ENCODE peak calls at places on chromosomes 3 and 15, in seven cellular contexts. U, O, B, Z, I, E and S are unnamed samples.

GRCh38 chr15:84981054-84981710 is 474 bp upstream of the PDE8A start:
- DNase-seq in I (peak), B (peak), O (peak), E (peak), Z (peak), U (peak), S (peak)

GRCh38 chr3:117255736-117256135 is 546.2 kb downstream of the TUSC7 start:
- DNase-seq in Z (no peak), U (no peak), B (no peak), E (no peak), O (no peak), I (no peak), S (no peak)

GRCh38 chr3:57152150-57152549 is 13.0 kb downstream of the IL17RD start:
- DNase-seq in O (no peak), U (no peak), Z (no peak), I (no peak), E (no peak), B (no peak), S (no peak)

GRCh38 chr3:64454179-64454578 is 228.9 kb upstream of the PRICKLE2 start:
- DNase-seq in Z (no peak), U (no peak), E (no peak), I (no peak), O (peak), B (no peak), S (no peak)

GRCh38 chr3:21901504-21901903 is 150.5 kb upstream of the ZNF385D start:
- DNase-seq in O (no peak), E (no peak), Z (no peak), U (no peak), B (no peak), I (no peak), S (no peak)

GRCh38 chr15:40087991-40088928 is 20.4 kb downstream of the BMF start:
- DNase-seq in Z (no peak), E (peak), I (no peak), O (peak), B (no peak), U (no peak), S (no peak)

GRCh38 chr3:168026764-168027163 is 69.0 kb downstream of the GOLIM4 start:
- DNase-seq in E (no peak), Z (no peak), O (no peak), I (no peak), B (no peak), U (no peak), S (no peak)

GRCh38 chr3:95438274-95438673 is 1375.4 kb downstream of the NSUN3 start:
- DNase-seq in B (no peak), Z (no peak), I (no peak), U (no peak), O (no peak), E (no peak), S (no peak)

GRCh38 chr3:182912476-182912875 is 67.9 kb downstream of the DCUN1D1 start:
- DNase-seq in Z (no peak), B (no peak), I (no peak), U (no peak), E (no peak), O (no peak), S (peak)

GRCh38 chr15:40217166-40217785 is 21.6 kb upstream of the PAK6 start:
- DNase-seq in B (peak), E (peak), U (no peak), Z (no peak), O (peak), I (peak), S (peak)

GRCh38 chr15:89096664-89097063 is 8.4 kb downstream of the ABHD2 start:
- DNase-seq in I (no peak), O (no peak), B (no peak), Z (no peak), E (no peak), U (no peak), S (no peak)

GRCh38 chr3:17336291-17336690 is 406.1 kb downstream of the TBC1D5 start:
- DNase-seq in Z (no peak), I (no peak), U (no peak), O (no peak), E (no peak), B (no peak), S (no peak)

GRCh38 chr3:81716870-81717509 is 44.5 kb downstream of the GBE1 start:
- DNase-seq in U (no peak), E (peak), I (no peak), Z (no peak), O (peak), B (no peak), S (no peak)

GRCh38 chr3:189273736-189274135 is 102.0 kb downstream of the TPRG1 start:
- DNase-seq in Z (no peak), E (no peak), U (no peak), I (no peak), B (no peak), O (no peak), S (no peak)

GRCh38 chr15:97078556-97078955 is 748.1 kb downstream of the NR2F2 start:
- DNase-seq in O (no peak), Z (no peak), I (no peak), B (no peak), E (no peak), U (no peak), S (no peak)

GRCh38 chr3:107220538-107220937 is 156.7 kb upstream of the CCDC54 start:
- DNase-seq in O (no peak), B (no peak), I (no peak), Z (no peak), E (no peak), U (no peak), S (no peak)

GRCh38 chr15:45157974-45158373 is 28.2 kb downstream of the DUOX1 start:
- DNase-seq in Z (no peak), O (peak), E (no peak), I (no peak), B (no peak), U (peak), S (no peak)

GRCh38 chr3:46629571-46630517 is 17.5 kb downstream of the FAM240A start:
- DNase-seq in Z (peak), E (peak), U (peak), B (peak), O (peak), I (peak), S (peak)

GRCh38 chr15:99454941-99455795 is 110.6 kb upstream of the MEF2A start:
- DNase-seq in I (peak), B (peak), E (peak), Z (no peak), O (peak), U (peak), S (peak)

GRCh38 chr3:124786491-124787241 is 56.4 kb downstream of the UMPS start:
- DNase-seq in B (peak), E (no peak), Z (no peak), I (peak), U (no peak), O (no peak), S (peak)

GRCh38 chr3:109910772-109911171 is 573.4 kb upstream of the DPPA4 start:
- DNase-seq in Z (no peak), E (no peak), B (no peak), I (no peak), O (no peak), U (no peak), S (peak)

GRCh38 chr15:98524274-98524673 is 124.1 kb upstream of the IGF1R start:
- DNase-seq in U (no peak), B (no peak), Z (no peak), I (no peak), E (no peak), O (no peak), S (no peak)

GRCh38 chr3:139044366-139045210 is at the start of gene PRR23C:
- DNase-seq in E (no peak), I (no peak), O (no peak), Z (no peak), U (no peak), B (no peak), S (peak)

GRCh38 chr3:127786358-127787070 is 35.8 kb downstream of the MGLL start:
- DNase-seq in B (no peak), E (peak), O (no peak), U (no peak), I (peak), Z (no peak), S (no peak)

GRCh38 chr3:67947808-67948508 is 293.5 kb upstream of the SUCLG2 start:
- DNase-seq in B (no peak), O (no peak), E (no peak), U (no peak), Z (no peak), I (no peak), S (no peak)

GRCh38 chr3:124132813-124133212 is 140.9 kb upstream of the ROPN1 start:
- DNase-seq in Z (no peak), B (no peak), E (no peak), U (no peak), O (no peak), I (no peak), S (no peak)

GRCh38 chr3:60047426-60048200 is 997.8 kb upstream of the CFAP20DC start:
- DNase-seq in U (no peak), I (no peak), Z (no peak), B (no peak), O (no peak), E (no peak), S (no peak)

GRCh38 chr3:95333826-95334225 is 1271.0 kb downstream of the NSUN3 start:
- DNase-seq in U (no peak), B (no peak), Z (no peak), I (no peak), O (peak), E (no peak), S (no peak)

GRCh38 chr3:126113733-126114132 is 29.8 kb upstream of the SLC41A3 start:
- DNase-seq in E (no peak), O (no peak), I (peak), B (no peak), Z (peak), U (peak), S (peak)

GRCh38 chr3:183224581-183224980 is 28.5 kb upstream of the B3GNT5 start:
- DNase-seq in E (no peak), Z (no peak), U (no peak), I (no peak), B (no peak), O (no peak), S (no peak)

DNA sequence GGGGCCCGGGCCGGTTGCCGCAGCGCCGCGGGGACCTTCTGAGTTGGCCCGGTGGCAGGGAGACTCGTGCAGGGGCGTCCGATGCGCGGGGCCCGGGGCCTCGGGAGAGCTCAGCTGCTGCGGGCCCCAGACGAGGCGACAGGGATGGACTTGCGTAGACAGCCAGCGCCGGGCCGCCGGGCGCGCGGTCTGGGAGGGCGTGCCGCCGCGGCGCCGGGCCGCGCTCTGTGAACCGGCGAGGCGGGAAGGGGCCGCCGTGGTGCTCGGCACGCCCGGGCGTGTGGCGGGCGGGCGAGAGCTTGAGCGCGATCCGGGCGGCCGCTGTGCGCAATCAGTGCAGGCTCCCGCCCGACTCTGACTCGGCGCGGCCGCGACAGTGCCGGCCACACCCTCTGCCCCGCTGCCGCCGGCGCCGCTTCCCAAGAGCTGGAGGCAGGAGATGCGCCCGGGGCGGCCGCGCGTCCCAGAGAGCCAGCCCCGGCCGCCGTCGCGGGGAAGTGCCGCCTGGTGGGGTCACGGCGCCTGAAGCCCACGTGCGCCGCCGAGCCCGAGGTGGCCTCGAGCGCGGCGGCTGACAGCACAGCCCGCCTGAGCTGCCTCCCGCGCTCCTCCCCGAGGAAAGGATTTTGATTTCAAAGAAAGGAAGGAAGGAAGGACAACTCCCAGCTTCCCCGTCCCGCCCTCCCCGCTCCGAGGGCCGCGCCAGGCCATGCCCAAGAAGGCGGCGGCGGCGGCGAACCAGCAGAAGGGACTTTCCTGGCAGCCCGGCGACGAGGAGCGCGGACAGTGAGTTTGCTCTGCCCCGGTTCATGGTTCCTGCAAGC is 669 bp downstream of the TLNRD1 start:
- DNase-seq in I (peak), Z (no peak), E (peak), O (peak), U (no peak), B (no peak), S (peak)
- TF ChIP-seq POLR2A in I (peak), Z (peak), E (no peak), O (no peak), U (peak), B (no peak), S (no peak)

DNA sequence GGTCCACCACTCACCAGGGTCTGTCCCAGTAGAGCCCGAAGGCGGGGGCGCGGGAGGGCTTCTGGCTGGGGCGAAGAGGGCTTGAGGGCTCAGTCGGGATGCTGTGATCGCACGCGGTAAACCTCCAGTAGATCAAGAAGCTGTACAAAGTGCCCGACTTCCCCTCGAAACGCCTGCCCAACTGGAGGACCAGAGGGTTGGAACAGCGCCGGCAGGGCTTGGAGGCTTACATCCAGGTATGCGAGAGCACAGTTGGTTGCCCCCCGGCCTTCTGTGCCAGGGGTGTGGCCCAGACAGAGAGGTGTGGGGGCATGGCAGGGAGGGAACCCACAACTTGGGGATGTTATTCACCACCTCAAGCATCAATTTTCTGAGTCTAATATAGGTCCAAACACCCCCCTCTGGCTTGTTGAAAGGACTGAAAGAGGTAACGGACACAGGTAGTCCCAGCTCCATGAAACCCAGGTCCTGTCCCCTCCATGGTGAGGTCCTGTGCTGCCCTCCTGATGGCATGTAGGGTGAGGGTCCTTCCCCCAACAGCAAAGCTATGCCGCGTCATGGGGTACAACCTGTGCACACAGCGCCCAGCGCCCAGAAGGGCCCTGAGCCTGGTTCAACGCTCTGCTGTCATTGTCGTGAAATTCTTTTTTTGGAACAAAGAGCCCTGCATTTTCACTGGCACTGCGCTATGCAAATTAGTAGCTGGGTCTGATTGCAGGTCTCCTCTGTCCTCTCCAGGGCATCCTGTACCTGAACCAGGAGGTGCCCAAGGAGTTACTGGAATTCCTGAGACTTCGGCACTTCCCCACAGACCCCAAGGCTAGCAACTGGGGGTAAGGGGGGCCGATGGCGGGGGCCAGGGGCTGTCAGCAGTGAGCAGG is 1.2 kb downstream of the SNX22 start:
- DNase-seq in O (no peak), B (no peak), E (peak), I (peak), U (no peak), Z (peak), S (peak)
- TF ChIP-seq POLR2A in O (no peak), B (no peak), E (no peak), I (no peak), U (no peak), Z (no peak), S (no peak)

GRCh38 chr3:49802719-49803463 is at the start of gene INKA1:
- DNase-seq in U (peak), E (peak), I (peak), O (peak), Z (peak), B (peak), S (peak)
- TF ChIP-seq POLR2A in U (peak), E (peak), I (peak), O (peak), Z (no peak), B (peak), S (peak)

DNA sequence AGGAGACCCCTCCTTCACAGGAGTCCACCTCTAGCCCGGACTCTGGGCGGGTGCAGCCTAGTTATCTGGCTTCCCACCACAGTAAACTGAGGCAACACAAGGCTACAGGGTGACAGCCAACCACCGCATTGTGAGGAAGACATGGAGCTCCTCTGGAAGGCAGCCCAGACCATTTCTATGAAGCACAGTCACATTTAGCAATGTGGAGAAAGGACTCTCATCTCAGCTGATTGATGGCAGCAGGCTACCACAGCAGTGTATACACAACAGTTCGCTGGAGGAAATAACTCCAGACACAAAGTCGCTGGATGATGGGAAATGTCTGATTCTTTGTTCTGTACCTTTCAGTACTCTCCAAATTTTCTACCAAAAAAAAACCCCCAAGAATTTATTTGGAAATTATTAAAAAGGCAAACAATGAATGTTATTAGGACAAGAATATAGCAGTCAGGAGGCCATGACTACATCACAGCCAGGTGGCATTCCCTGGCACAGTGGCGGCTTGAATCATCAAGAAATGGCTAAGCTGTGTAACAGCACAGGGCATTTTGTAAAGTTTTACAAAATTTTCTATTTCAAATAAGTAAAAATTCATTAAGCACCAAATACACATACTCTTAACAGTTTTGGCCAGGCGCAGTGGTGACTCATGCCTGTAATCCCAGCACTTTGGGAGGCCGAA is 40.1 kb downstream of the FAN1 start:
- DNase-seq in E (no peak), Z (no peak), I (no peak), O (no peak), B (no peak), U (no peak), S (no peak)
- TF ChIP-seq POLR2A in E (no peak), Z (no peak), I (no peak), O (no peak), B (no peak), U (no peak), S (no peak)

GRCh38 chr15:33720952-33721351 is 247.3 kb upstream of the CHRM5 start:
- DNase-seq in B (no peak), I (no peak), U (no peak), O (no peak), Z (no peak), E (no peak), S (no peak)
- TF ChIP-seq POLR2A in B (no peak), I (no peak), U (no peak), O (no peak), Z (no peak), E (no peak), S (no peak)